ENCODE peak calls at places on chromosomes 3 and 15, in six cellular contexts. F is K562, X is endothelial cell of umbilical vein, B is uterus, U is GM12878, Z is H1. A is an unnamed sample. For H3K4me1, the result is how much of the 10 kb centered on the place peaks cover.

GRCh38 chr3:46214751-46215352 is 6.7 kb upstream of the CCR1 start:
- DNase-seq in F (peak), X (no peak), B (no peak), U (no peak), Z (peak), A (no peak)

GRCh38 chr3:132616780-132617179 is 19.7 kb downstream of the ACKR4 start:
- DNase-seq in F (no peak), X (no peak), B (no peak), U (no peak), Z (no peak), A (no peak)

GRCh38 chr15:90103669-90104329 is 1.5 kb upstream of the IDH2 start:
- DNase-seq in F (no peak), X (no peak), B (no peak), U (no peak), Z (no peak), A (peak)

GRCh38 chr3:141071681-141072260 is 20.6 kb downstream of the SPSB4 start:
- DNase-seq in F (no peak), X (no peak), B (no peak), U (no peak), Z (no peak), A (no peak)

GRCh38 chr15:68576253-68577236 is 2.2 kb upstream of the CORO2B start:
- DNase-seq in F (no peak), X (no peak), B (no peak), U (no peak), Z (no peak), A (no peak)

GRCh38 chr15:70596354-70597055 is 166.9 kb downstream of the UACA start:
- DNase-seq in F (no peak), X (peak), B (no peak), U (no peak), Z (no peak), A (no peak)

GRCh38 chr3:172332256-172333041 is 115.8 kb downstream of the GHSR start:
- DNase-seq in F (peak), X (peak), B (peak), U (no peak), Z (peak), A (no peak)

GRCh38 chr3:89690649-89691048 is 583.2 kb downstream of the EPHA3 start:
- DNase-seq in F (no peak), X (no peak), B (no peak), U (no peak), Z (no peak), A (no peak)

GRCh38 chr15:57032338-57032737 is 113.9 kb downstream of the TCF12 start:
- DNase-seq in F (no peak), X (no peak), B (no peak), U (no peak), Z (no peak), A (no peak)

DNA sequence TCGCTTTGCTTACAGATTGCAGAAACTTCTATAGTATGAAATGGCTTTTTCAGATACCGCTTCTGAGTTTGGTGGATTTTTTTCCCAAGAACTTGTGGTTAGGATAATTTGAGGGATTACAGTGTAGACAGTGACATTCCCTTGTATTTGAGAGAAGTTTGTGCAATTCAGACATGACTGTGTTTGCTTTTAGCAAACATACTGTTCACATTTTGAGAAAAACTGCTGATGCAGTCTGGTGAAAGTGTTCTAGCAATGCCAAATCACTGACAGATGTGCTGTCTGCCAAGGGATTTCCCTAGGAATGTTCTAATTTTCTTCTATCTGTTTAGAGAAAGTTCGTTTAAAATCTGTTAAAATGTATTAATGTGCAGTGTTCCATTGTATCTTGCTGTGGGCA is 652.6 kb downstream of the FHIT start:
- DNase-seq in F (no peak), X (no peak), B (no peak), U (no peak), Z (no peak), A (no peak)
- H3K27ac ChIP-seq in F (no peak), X (no peak), B (no peak), U (no peak), Z (no peak), A (no peak)

DNA sequence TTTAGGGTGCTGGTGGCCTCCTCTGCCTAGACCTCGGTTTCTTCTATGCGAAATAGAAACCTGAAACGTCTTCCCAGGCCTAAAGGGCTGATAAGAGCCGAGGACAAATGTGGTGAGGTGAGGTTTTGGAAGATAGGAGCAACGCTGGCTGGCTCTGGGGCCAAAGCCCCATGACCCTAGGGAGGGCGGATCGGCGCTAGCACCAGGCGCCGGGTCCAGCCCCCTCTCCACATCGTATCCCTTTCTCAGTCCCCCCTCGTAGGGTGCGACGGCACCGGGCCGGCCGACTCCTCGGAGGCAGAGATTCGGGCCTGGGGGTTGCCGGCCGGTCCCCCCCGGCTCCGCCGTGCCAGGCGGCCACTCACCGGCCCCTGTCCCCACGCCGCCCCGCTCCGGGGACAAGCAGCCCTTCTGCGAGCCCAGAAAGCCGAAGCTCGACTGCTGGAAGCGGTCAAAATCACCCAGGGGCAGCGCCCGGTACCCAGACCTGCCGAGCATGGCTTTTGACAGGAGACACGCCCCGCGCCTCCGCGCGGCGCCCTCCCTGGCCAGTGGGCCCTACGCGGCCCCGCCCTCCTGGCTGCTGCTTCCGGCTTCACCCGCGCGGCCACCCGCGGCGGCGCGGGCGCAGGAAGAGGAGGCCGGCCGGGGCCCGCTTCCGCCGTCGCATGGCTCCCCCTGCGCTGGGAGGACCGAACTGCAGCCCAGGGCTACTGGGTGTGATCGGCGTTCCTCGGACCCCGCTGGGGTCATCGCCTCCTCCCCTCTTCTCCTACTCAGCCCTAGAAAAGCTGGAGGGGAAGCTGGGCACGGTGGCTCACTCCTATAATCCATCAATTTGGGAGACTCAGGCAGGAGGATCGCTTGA is at the start of gene STOML1:
- DNase-seq in F (peak), X (peak), B (peak), U (no peak), Z (peak), A (peak)
- TF ChIP-seq POLR2A in F (peak), X (peak), B (peak), U (peak), Z (no peak), A (no peak)

GRCh38 chr3:189685854-189686253 is 54.7 kb downstream of the TP63 start:
- DNase-seq in F (no peak), X (peak), B (no peak), U (no peak), Z (no peak), A (no peak)

GRCh38 chr3:189683576-189684255 is 52.5 kb downstream of the TP63 start:
- DNase-seq in F (no peak), X (no peak), B (no peak), U (no peak), Z (no peak), A (no peak)

GRCh38 chr3:189687475-189687874 is 56.3 kb downstream of the TP63 start:
- DNase-seq in F (no peak), X (no peak), B (no peak), U (no peak), Z (no peak), A (no peak)

GRCh38 chr3:189680723-189681122 is 49.5 kb downstream of the TP63 start:
- DNase-seq in F (no peak), X (no peak), B (no peak), U (no peak), Z (no peak), A (no peak)

DNA sequence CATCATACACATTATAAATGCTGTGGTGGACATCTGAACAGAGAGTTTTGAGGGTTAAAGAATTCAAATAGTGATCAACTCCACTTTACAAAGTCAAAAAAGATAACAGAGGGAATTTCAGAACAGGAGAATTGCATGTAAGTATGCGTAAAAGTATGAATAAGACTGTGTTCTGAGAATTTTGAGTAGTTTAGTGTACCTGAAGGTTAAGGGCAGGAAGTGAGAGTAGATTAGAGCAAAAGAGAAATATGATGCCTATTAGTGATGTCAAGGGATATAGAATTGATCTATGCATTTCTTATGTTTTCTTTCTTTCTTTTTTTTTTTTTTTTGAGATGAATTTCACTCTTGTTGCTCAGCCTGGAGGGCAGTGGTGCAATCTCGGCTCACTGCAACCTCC is 53.1 kb downstream of the TP63 start:
- DNase-seq in F (no peak), X (no peak), B (no peak), U (no peak), Z (no peak), A (no peak)
- H3K4me1 ChIP-seq in F (under half), X (under half), B (under half), U (under half), Z (under half), A (under half)

DNA sequence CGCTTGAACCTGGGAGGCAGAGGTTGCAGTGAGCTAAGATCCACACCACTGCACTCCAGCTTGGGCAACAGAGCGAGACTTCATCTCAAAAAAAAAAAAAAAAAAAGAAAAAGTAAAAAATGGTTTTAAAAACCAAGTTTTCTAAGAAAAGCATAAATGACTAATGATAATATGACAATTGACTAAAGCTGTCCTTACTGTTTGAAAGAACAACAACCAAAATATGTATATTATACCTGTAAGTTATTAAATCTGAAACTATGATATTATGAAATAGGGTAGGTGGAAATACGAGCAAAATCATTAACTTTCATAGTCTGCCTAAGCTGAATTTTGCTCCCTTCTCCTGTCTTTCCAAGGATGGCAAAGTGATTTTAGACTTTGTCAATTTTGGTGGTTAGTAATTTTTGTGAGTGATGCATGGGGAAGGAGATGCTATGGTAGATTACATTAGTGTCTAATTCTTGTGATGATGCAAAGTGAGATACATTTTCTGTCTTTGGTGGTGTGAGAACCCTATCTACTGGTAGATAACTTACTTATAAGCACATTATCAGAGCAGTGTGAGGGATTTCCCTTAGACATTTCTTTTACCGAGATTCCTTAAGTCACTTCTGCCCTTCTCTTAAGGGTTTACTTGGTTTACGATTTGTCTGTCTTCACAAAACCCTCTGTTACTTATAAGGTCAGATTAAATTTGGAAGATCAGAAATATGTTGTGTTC is 10.6 kb upstream of the CHD2 start:
- DNase-seq in F (no peak), X (no peak), B (no peak), U (no peak), Z (no peak), A (no peak)
- H3K27ac ChIP-seq in F (peak), X (no peak), B (no peak), U (no peak), Z (no peak), A (peak)

DNA sequence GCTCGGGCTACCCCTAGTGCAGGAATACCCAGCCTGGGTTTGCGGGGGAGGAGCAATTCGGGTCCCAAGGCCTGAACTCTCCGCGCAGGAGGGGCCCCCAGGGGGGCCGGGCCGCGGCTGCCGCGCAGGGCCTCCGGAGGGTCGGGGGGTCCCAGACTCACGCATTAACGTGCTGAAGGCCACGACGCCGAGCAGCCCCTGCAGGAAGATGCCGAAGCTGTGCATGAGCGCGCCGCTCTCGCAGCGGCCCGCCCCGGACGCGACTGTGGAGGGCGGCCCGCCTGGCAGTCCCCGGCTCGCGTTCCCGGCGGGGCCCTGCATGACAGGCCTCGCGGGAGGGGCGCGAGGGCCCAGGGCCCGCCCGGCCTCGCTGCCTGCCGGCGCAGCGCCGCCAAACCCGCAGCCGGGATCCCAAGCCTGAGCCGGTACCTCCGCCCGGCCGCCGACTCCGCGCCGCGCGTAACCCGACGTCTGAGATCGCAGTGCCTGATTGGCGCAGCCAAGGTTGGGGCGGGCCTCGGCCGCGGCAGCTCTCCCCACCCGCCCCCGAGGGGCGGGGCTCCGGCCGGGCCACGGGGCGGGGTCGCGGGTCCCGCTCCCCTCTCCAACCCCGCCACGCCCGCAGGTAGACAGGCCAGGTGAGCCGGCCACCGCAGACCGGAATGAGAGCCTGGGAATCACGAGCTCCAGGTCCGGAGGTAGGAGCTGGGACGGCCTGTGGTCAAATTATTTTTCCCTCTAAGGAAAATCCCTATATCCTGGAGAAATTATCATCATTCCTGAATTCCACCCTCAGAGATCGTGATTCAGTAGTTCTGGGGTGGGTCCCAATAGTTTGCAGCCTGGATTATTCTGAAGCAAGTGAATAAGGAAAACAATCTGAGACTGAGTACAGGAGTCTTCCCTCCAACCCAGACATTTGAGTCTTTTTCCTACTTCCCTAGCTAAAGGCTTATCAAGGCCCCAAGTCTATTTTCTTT is at the start of gene STIMATE:
- DNase-seq in F (peak), X (peak), B (peak), U (no peak), Z (peak), A (peak)
- TF ChIP-seq POLR2A in F (no peak), X (peak), B (peak), U (peak), Z (no peak), A (no peak)

DNA sequence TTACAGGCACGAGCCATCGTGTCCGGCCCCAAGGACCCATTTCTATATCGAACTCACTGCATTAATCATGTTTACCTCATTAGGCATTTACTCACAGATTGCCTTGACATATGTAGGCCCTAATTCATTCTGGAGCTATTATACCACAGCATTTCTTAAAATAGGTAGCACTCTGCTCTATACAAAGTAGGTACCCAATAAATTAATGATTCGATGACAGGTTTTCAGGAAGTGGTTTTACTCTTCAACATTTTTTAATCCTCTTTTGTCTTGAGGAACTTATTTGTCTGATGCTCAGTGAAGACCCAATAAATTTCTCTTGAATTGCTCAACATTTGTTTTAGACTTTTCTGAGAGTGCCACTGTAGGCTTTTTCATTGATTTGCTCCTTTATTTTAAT is 12.1 kb downstream of the TGFBR2 start:
- DNase-seq in F (no peak), X (no peak), B (no peak), U (no peak), Z (no peak), A (no peak)
- H3K4me1 ChIP-seq in F (under half), X (half or more), B (under half), U (under half), Z (under half), A (under half)

GRCh38 chr3:42061042-42061710 is 30.0 kb upstream of the TRAK1 start:
- DNase-seq in F (no peak), X (no peak), B (no peak), U (no peak), Z (no peak), A (no peak)

GRCh38 chr3:42066516-42067181 is 24.5 kb upstream of the TRAK1 start:
- DNase-seq in F (no peak), X (peak), B (no peak), U (no peak), Z (no peak), A (no peak)

GRCh38 chr3:42061711-42062408 is 29.3 kb upstream of the TRAK1 start:
- DNase-seq in F (no peak), X (peak), B (peak), U (no peak), Z (no peak), A (peak)

GRCh38 chr3:42067324-42067723 is 23.8 kb upstream of the TRAK1 start:
- DNase-seq in F (no peak), X (peak), B (no peak), U (peak), Z (no peak), A (no peak)

DNA sequence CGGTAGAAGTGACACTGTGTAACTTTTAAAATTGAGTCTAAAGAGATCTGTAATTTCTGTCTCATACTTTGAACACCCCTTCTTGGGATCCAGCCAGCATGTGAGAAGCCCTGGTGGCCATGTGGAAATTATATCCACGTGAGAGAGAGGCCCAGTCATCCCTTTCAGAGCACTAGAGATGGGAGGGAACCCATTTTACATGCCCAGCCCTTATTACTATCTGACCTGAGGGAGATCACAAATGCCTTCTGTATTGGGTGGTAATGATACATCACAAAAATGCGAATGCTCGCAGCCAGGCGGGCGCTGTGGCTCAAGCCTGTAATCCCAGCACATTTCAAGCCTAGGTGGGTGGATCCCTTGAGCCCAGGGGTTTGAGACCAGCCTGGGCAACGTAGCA is 27.3 kb upstream of the TRAK1 start:
- DNase-seq in F (no peak), X (no peak), B (no peak), U (no peak), Z (no peak), A (no peak)
- H3K27ac ChIP-seq in F (no peak), X (peak), B (peak), U (no peak), Z (peak), A (peak)

A was measured in breast epithelium.